ENCODE peak calls at places on chromosomes 11 and 22, in eight cellular contexts. J is fibroblast of villous mesenchyme, H is heart right ventricle, K is GM10248, N is mucosa of descending colon, A is omental fat pad, U is upper lobe of right lung, R is H9. S is an unnamed sample.

GRCh38 chr22:17964153-17964552 is 60.2 kb downstream of the MICAL3 start:
- DNase-seq in R (no peak), A (no peak), K (peak), J (no peak), U (no peak), H (no peak), N (no peak), S (no peak)

GRCh38 chr11:59182457-59183151 is 10.7 kb downstream of the DTX4 start:
- DNase-seq in R (peak), K (peak), J (no peak), A (no peak), N (peak), H (no peak), U (no peak), S (no peak)

GRCh38 chr11:79600747-79601146 is 159.9 kb upstream of the TENM4 start:
- DNase-seq in N (no peak), U (no peak), A (no peak), K (no peak), H (no peak), J (no peak), R (no peak), S (no peak)

GRCh38 chr22:24325105-24325757 is 54.6 kb downstream of the SPECC1L start:
- DNase-seq in J (peak), N (peak), A (no peak), U (no peak), K (peak), H (no peak), R (no peak), S (peak)

GRCh38 chr11:82960779-82961143 is 59.2 kb downstream of the DDIAS start:
- DNase-seq in H (no peak), N (no peak), J (no peak), U (no peak), A (no peak), R (no peak), K (no peak), S (no peak)

GRCh38 chr11:72524711-72525110 is 90.4 kb upstream of the CLPB start:
- DNase-seq in J (no peak), U (no peak), K (no peak), H (no peak), N (no peak), A (no peak), R (no peak), S (no peak)

GRCh38 chr22:39077513-39077840 is 402 bp downstream of the APOBEC3G start:
- DNase-seq in A (no peak), N (no peak), J (no peak), R (no peak), K (no peak), U (no peak), H (no peak), S (no peak)

GRCh38 chr11:87300640-87301381 is 263.1 kb downstream of the TMEM135 start:
- DNase-seq in J (peak), K (no peak), H (no peak), U (no peak), N (no peak), R (no peak), A (no peak), S (peak)

GRCh38 chr11:58394195-58394594 is 12.5 kb downstream of the OR5B3 start:
- DNase-seq in K (no peak), R (no peak), A (no peak), J (peak), H (no peak), N (no peak), U (no peak), S (peak)

GRCh38 chr22:21573293-21573734 is 5.8 kb downstream of the UBE2L3 start:
- DNase-seq in U (no peak), A (no peak), H (no peak), N (no peak), R (no peak), K (no peak), J (no peak), S (no peak)

GRCh38 chr11:34052608-34053160 is 1.2 kb downstream of the CAPRIN1 start:
- DNase-seq in R (no peak), U (peak), J (peak), H (no peak), K (no peak), A (no peak), N (peak), S (no peak)

GRCh38 chr11:75376175-75376574 is 23.1 kb upstream of the RPS3 start:
- DNase-seq in N (no peak), R (peak), H (no peak), U (no peak), J (no peak), K (no peak), A (no peak), S (no peak)
- TF ChIP-seq CTCF in N (no peak), R (peak), H (no peak), U (no peak), J (peak), K (no peak), A (no peak), S (no peak)

DNA sequence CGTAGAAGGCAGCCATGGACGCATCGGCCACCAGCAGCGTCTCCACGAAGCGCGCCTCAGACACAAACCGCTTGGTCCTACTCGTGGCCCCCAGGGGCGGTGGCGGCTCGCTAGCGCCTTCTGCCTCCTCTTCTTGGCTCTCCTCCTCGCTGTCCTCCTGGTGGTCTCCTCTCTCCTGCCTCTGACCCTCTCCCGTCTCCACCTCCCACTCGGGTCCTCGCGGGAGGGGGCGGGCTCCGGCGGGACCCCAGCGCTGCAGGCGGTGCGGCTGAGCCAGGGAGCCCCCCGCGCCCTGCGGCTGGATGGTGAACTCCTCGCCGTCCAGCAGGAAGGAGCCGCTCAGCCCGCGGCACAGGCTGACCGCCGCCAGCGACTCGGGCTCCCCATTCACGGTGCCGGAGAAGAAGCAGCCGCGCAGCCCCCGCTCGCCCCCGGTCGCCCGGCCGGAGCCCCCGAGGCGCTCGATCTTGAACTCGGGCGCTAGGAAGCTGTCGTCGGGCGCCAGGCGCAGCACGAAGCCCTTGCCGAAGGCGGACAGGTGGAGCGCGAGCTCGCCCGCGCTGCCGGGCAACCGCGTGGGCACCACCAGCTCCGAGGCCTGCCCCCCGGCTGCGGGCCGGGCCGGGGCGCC is 713 bp downstream of the ADAMTS8 start:
- DNase-seq in N (no peak), R (peak), U (no peak), H (no peak), K (no peak), J (no peak), A (no peak), S (no peak)
- TF ChIP-seq CTCF in N (no peak), R (peak), U (peak), H (no peak), K (no peak), J (no peak), A (no peak), S (peak)

GRCh38 chr11:117091753-117092477 is 6.3 kb downstream of the SIK3 start:
- DNase-seq in J (no peak), A (no peak), N (no peak), H (no peak), K (no peak), R (no peak), U (no peak), S (no peak)

GRCh38 chr11:117087446-117087845 is 10.8 kb downstream of the SIK3 start:
- DNase-seq in J (no peak), U (no peak), K (no peak), H (no peak), R (no peak), N (no peak), A (no peak), S (no peak)

GRCh38 chr11:117089685-117090084 is 8.5 kb downstream of the SIK3 start:
- DNase-seq in U (no peak), A (no peak), R (no peak), H (no peak), N (no peak), K (no peak), J (no peak), S (no peak)

GRCh38 chr11:117092951-117093590 is 5.2 kb downstream of the SIK3 start:
- DNase-seq in U (no peak), A (no peak), H (no peak), R (no peak), K (peak), N (no peak), J (no peak), S (no peak)

DNA sequence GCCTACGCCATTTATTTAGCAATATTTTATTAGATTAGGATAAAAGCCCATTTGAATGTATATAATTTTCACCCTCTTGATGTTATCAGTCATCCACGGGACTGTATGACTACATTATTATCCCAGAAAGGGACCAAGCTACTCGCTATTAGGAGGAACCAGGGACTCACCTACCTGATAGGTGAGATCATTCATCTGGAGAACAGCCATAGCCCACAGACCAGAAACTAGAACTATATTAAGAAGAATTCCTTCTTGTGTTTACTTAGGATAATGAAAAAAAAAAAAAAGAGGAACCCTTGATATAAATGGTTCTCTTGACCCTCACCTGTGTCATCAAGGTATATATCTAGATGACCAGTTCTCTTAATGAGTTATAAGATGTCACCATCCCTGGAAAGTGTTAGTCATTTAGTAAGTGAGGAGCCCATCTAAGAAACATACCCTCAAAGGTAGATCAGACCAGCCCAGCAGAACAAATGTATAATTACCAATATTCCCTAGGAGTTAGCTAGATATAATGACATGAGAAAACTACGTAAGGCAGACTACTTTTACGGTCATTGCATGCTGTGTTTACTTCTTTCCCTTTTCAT is 8.0 kb downstream of the SIK3 start:
- DNase-seq in A (no peak), N (no peak), R (no peak), J (no peak), H (no peak), U (no peak), K (no peak), S (no peak)
- TF ChIP-seq CTCF in A (no peak), N (no peak), R (no peak), J (no peak), H (no peak), U (no peak), K (no peak), S (no peak)

GRCh38 chr11:118102721-118103261 is 16.0 kb upstream of the SMIM35 start:
- DNase-seq in A (no peak), H (no peak), N (no peak), R (no peak), U (peak), K (no peak), J (no peak), S (no peak)

GRCh38 chr11:118106789-118107335 is 20.1 kb upstream of the SMIM35 start:
- DNase-seq in J (no peak), A (no peak), U (peak), R (no peak), H (no peak), N (no peak), K (no peak), S (peak)

GRCh38 chr11:118100691-118101232 is 14.0 kb upstream of the SMIM35 start:
- DNase-seq in N (no peak), H (no peak), J (no peak), U (peak), K (no peak), A (no peak), R (no peak), S (no peak)

GRCh38 chr11:118105657-118106305 is 19.0 kb upstream of the SMIM35 start:
- DNase-seq in J (no peak), H (no peak), R (no peak), U (peak), N (no peak), A (no peak), K (no peak), S (no peak)

DNA sequence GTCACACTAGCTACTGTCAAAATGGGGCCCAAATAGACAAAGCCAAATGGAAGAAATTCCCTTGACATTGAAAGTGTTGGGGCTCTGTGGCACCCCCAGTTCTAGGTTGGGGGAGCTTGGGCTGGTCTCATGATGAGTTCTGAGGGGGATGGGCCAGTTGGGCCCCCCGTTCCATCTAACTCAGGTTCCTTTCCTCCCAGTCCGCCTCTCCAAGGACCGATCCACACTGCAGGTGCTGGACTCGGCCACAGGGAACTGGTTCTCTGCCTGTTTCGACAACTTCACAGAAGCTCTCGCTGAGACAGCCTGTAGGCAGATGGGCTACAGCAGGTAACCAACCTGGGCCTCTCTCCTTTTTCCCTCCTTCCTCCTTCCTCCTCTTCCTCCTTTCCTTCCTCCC is 17.7 kb upstream of the SMIM35 start:
- DNase-seq in A (no peak), K (no peak), H (no peak), J (no peak), U (peak), R (no peak), N (no peak), S (no peak)
- TF ChIP-seq CTCF in A (no peak), K (no peak), H (no peak), J (no peak), U (no peak), R (no peak), N (no peak), S (no peak)

S was measured in cardiac fibroblast.